ENCODE peak calls at places on chromosomes 16 and 17, in eight cellular contexts. H, Y, N, G, R, X, V and T are unnamed samples.

GRCh38 chr16:86663691-86664517 is 85.6 kb downstream of the FOXL1 start:
- DNase-seq in H (no peak), Y (no peak), N (peak), G (no peak), R (no peak), X (no peak), V (no peak), T (no peak)

GRCh38 chr17:66165537-66166123 is 26.3 kb downstream of the CEP112 start:
- DNase-seq in H (no peak), Y (peak), N (peak), G (peak), R (no peak), X (no peak), V (no peak), T (peak)

GRCh38 chr16:72875291-72876036 is 172.5 kb downstream of the ZFHX3 start:
- DNase-seq in H (no peak), Y (no peak), N (no peak), G (no peak), R (no peak), X (no peak), V (no peak), T (no peak)

GRCh38 chr17:70078994-70079531 is 4.0 kb downstream of the KCNJ16 start:
- DNase-seq in H (no peak), Y (no peak), N (no peak), G (no peak), R (no peak), X (no peak), V (no peak), T (no peak)

GRCh38 chr16:85996843-85997242 is 97.9 kb downstream of the IRF8 start:
- DNase-seq in H (no peak), Y (no peak), N (peak), G (no peak), R (no peak), X (no peak), V (no peak), T (no peak)

GRCh38 chr17:34883106-34884000 is 77.9 kb downstream of the CCT6B start:
- DNase-seq in H (no peak), Y (no peak), N (no peak), G (peak), R (no peak), X (no peak), V (no peak), T (no peak)

GRCh38 chr17:80316431-80316830 is 55.8 kb downstream of the RNF213 start:
- DNase-seq in H (no peak), Y (no peak), N (no peak), G (no peak), R (no peak), X (no peak), V (no peak), T (no peak)

GRCh38 chr16:12617401-12617819 is 186.3 kb downstream of the CPPED1 start:
- DNase-seq in H (no peak), Y (no peak), N (no peak), G (no peak), R (peak), X (no peak), V (no peak), T (no peak)

GRCh38 chr17:336110-337021 is 16.2 kb downstream of the RPH3AL start:
- DNase-seq in H (no peak), Y (no peak), N (peak), G (no peak), R (no peak), X (no peak), V (peak), T (no peak)

GRCh38 chr16:23121024-23121423 is 28.2 kb downstream of the USP31 start:
- DNase-seq in H (no peak), Y (no peak), N (no peak), G (no peak), R (no peak), X (no peak), V (no peak), T (no peak)

GRCh38 chr16:89651584-89651983 is 5.9 kb downstream of the CHMP1A start:
- DNase-seq in H (no peak), Y (no peak), N (no peak), G (no peak), R (no peak), X (no peak), V (no peak), T (no peak)

GRCh38 chr17:50882851-50883250 is 16.7 kb upstream of the TOB1 start:
- DNase-seq in H (no peak), Y (no peak), N (no peak), G (no peak), R (no peak), X (no peak), V (no peak), T (no peak)

GRCh38 chr17:6374761-6375312 is 60.1 kb downstream of the AIPL1 start:
- DNase-seq in H (no peak), Y (no peak), N (peak), G (peak), R (peak), X (no peak), V (no peak), T (no peak)

GRCh38 chr17:4934173-4934979 is 2.3 kb downstream of the GP1BA start:
- DNase-seq in H (no peak), Y (no peak), N (peak), G (no peak), R (no peak), X (no peak), V (peak), T (no peak)

GRCh38 chr16:46918905-46919792 is 35.0 kb downstream of the GPT2 start:
- DNase-seq in H (peak), Y (no peak), N (no peak), G (peak), R (no peak), X (no peak), V (no peak), T (no peak)